ENCODE peak calls at places on chromosomes 12 and 14, in ten cellular contexts. F is transverse colon, J is sigmoid colon, U is Panc1, H is HCT116, I is SK-N-SH, V is stomach, Z is prostate gland, G is K562, B is spleen. W is an unnamed sample.

GRCh38 chr12:52307836-52308806 is 13.1 kb downstream of the KRT83 start:
- DNase-seq in F (peak; percentile 45), J (peak; percentile 60), U (no peak), H (peak; percentile 24), I (peak; percentile 89), V (peak; percentile 67), Z (peak; percentile 60), G (peak; percentile 30), B (peak; percentile 76), W (peak; percentile 94)

GRCh38 chr14:39581474-39581873 is 149.2 kb upstream of the FBXO33 start:
- DNase-seq in F (no peak), J (no peak), U (no peak), H (no peak), I (no peak), V (no peak), Z (no peak), G (no peak), B (no peak), W (no peak)

GRCh38 chr14:62711351-62712023 is 333.8 kb downstream of the KCNH5 start:
- DNase-seq in F (no peak), J (no peak), U (no peak), H (no peak), I (no peak), V (no peak), Z (no peak), G (no peak), B (no peak), W (no peak)

GRCh38 chr14:50335389-50335788 is 23.3 kb downstream of the DMAC2L start:
- DNase-seq in F (peak; percentile 51), J (peak; percentile 86), U (no peak), H (no peak), I (peak; percentile 55), V (no peak), Z (peak; percentile 29), G (no peak), B (no peak), W (peak; percentile 22)

GRCh38 chr14:70660967-70661871 is 19.5 kb downstream of the TTC9 start:
- DNase-seq in F (peak; percentile 39), J (no peak), U (no peak), H (no peak), I (no peak), V (peak; percentile 80), Z (peak; percentile 64), G (no peak), B (no peak), W (no peak)

GRCh38 chr12:118763239-118763638 is 218.1 kb upstream of the SRRM4 start:
- DNase-seq in F (no peak), J (no peak), U (no peak), H (no peak), I (peak; percentile 39), V (no peak), Z (no peak), G (no peak), B (no peak), W (no peak)

GRCh38 chr12:100927825-100928224 is 133.2 kb downstream of the ANO4 start:
- DNase-seq in F (no peak), J (no peak), U (no peak), H (peak; percentile 19), I (no peak), V (no peak), Z (no peak), G (no peak), B (no peak), W (no peak)

GRCh38 chr12:51082561-51083139 is 746 bp downstream of the CSRNP2 start:
- DNase-seq in F (peak; percentile 22), J (no peak), U (no peak), H (no peak), I (no peak), V (no peak), Z (peak; percentile 7), G (no peak), B (no peak), W (no peak)

GRCh38 chr14:24095196-24096068 is 1.3 kb downstream of the PCK2 start:
- DNase-seq in F (peak; percentile 92), J (no peak), U (no peak), H (no peak), I (peak; percentile 78), V (no peak), Z (no peak), G (peak; percentile 79), B (peak; percentile 92), W (peak; percentile 65)

GRCh38 chr12:66275040-66275439 is 27.3 kb upstream of the HELB start:
- DNase-seq in F (no peak), J (no peak), U (no peak), H (no peak), I (no peak), V (no peak), Z (no peak), G (no peak), B (no peak), W (no peak)

GRCh38 chr12:202081-202731 is 11.8 kb downstream of the SLC6A12 start:
- DNase-seq in F (no peak), J (no peak), U (no peak), H (no peak), I (no peak), V (no peak), Z (peak; percentile 53), G (no peak), B (peak; percentile 69), W (no peak)
- TF ChIP-seq CTCF in F (no peak), J (no peak), U (no peak), H (no peak), I (no peak), V (no peak), Z (no peak), G (no peak), B (no peak), W (no peak)

GRCh38 chr12:131132118-131132892 is 178.6 kb downstream of the ADGRD1 start:
- DNase-seq in F (peak; percentile 67), J (peak; percentile 85), U (peak; percentile 13), H (peak; percentile 47), I (peak; percentile 89), V (peak; percentile 64), Z (peak; percentile 28), G (peak; percentile 84), B (peak; percentile 92), W (peak; percentile 92)

GRCh38 chr12:131134523-131135310 is 181.0 kb downstream of the ADGRD1 start:
- DNase-seq in F (no peak), J (peak; percentile 63), U (no peak), H (no peak), I (no peak), V (no peak), Z (no peak), G (no peak), B (peak; percentile 46), W (peak; percentile 16)

GRCh38 chr12:131133994-131134393 is 180.3 kb downstream of the ADGRD1 start:
- DNase-seq in F (no peak), J (peak; percentile 28), U (no peak), H (no peak), I (no peak), V (no peak), Z (no peak), G (no peak), B (peak; percentile 54), W (no peak)

GRCh38 chr12:131131808-131132117 is 178.1 kb downstream of the ADGRD1 start:
- DNase-seq in F (no peak), J (peak; percentile 59), U (no peak), H (no peak), I (no peak), V (no peak), Z (no peak), G (no peak), B (peak; percentile 71), W (no peak)

GRCh38 chr12:131133015-131133905 is 179.6 kb downstream of the ADGRD1 start:
- DNase-seq in F (no peak), J (peak; percentile 83), U (no peak), H (no peak), I (no peak), V (no peak), Z (no peak), G (no peak), B (peak; percentile 68), W (peak; percentile 19)
- TF ChIP-seq POLR2AphosphoS5 in F (no peak), J (peak; percentile 19), U (no peak), H (no peak), I (no peak), V (no peak), Z (no peak), G (no peak), B (no peak), W (no peak)

GRCh38 chr12:48202766-48203165 is 326 bp downstream of the OR10AD1 start:
- DNase-seq in F (no peak), J (no peak), U (no peak), H (no peak), I (no peak), V (no peak), Z (no peak), G (no peak), B (no peak), W (no peak)
- TF ChIP-seq CTCF in F (no peak), J (no peak), U (no peak), H (no peak), I (no peak), V (no peak), Z (no peak), G (no peak), B (no peak), W (no peak)

DNA sequence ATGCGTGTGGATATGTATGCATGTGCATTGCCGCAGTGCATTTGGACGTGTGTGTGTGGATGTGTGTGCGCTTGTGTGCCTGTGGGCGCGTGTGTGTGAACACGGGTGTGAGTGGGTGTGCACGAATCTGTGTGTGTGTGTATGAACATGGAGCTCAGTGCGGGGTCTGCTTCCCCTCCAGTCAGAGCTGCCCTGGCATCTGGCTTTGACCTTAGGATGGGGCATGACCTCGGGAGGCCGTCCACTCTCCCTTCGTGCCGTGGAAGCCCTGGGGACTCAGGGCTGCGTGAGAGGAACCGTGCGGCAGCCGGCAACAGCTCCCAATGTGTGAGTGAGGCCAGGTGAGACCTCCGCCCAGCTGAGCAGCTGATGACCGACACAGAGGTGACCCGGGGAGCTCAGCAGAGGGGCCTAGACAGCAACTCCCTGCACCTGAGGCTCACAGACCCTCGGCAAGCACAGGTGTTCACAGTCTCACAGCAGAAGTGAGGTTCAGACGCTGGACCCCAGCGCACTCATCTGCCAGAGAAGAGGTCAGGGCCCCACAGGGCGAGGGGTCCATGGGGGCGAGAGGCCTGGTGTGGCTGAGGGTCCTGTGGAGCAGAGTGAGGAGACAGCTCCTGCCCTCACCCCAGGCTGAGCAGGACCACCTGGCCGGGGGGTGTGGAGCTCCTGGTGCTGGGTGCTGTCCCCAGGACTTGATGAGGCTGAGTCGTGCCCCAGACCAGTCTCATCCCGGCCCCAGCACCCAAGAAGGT is 33.6 kb upstream of the FBRSL1 start:
- DNase-seq in F (no peak), J (no peak), U (no peak), H (no peak), I (no peak), V (no peak), Z (no peak), G (no peak), B (no peak), W (no peak)
- TF ChIP-seq POLR2AphosphoS5 in F (no peak), J (no peak), U (no peak), H (no peak), I (no peak), V (no peak), Z (no peak), G (no peak), B (no peak), W (no peak)

W was measured in upper lobe of left lung.